ENCODE peak calls at places on chromosomes 7 and 10, in four cellular contexts. I is MM.1S, X is HCT116, S is PC-3. U is an unnamed sample. For H3K9me2, the result is how much of the 10 kb centered on the place peaks cover.

GRCh38 chr7:18866359-18867036 is 250.9 kb downstream of the TWIST1 start:
- DNase-seq in I (no peak), X (peak), S (peak), U (peak)

GRCh38 chr10:35822316-35822715 is 180.2 kb upstream of the FZD8 start:
- DNase-seq in I (no peak), X (no peak), S (peak), U (no peak)

GRCh38 chr7:46885167-46885566 is 696.7 kb downstream of the TNS3 start:
- DNase-seq in I (no peak), X (no peak), S (no peak), U (no peak)

GRCh38 chr7:142739927-142740492 is 9.3 kb upstream of the PRSS1 start:
- DNase-seq in I (peak), X (peak), S (peak), U (no peak)

GRCh38 chr7:99137418-99138180 is 6.3 kb downstream of the SMURF1 start:
- DNase-seq in I (no peak), X (no peak), S (no peak), U (no peak)

GRCh38 chr7:123846217-123846891 is 1.4 kb downstream of the HYAL4 start:
- DNase-seq in I (no peak), X (no peak), S (peak), U (peak)

GRCh38 chr10:124605001-124605370 is 139.2 kb downstream of the FAM53B start:
- DNase-seq in I (no peak), X (no peak), S (no peak), U (no peak)

GRCh38 chr10:963186-963585 is 25.0 kb upstream of the GTPBP4 start:
- DNase-seq in I (no peak), X (no peak), S (no peak), U (no peak)

GRCh38 chr7:32639122-32639521 is 143.8 kb downstream of the AVL9 start:
- DNase-seq in I (no peak), X (no peak), S (no peak), U (no peak)

GRCh38 chr7:35846816-35847412 is 46.1 kb downstream of the SEPTIN7 start:
- DNase-seq in I (no peak), X (no peak), S (no peak), U (no peak)

GRCh38 chr10:44575601-44576380 is 190.9 kb upstream of the CXCL12 start:
- DNase-seq in I (no peak), X (no peak), S (no peak), U (no peak)

GRCh38 chr10:70648427-70648826 is 23.9 kb upstream of the ADAMTS14 start:
- DNase-seq in I (no peak), X (peak), S (peak), U (no peak)

GRCh38 chr10:98134117-98134430 is 383 bp upstream of the R3HCC1L start:
- DNase-seq in I (no peak), X (no peak), S (peak), U (no peak)

GRCh38 chr7:99504281-99504602 is 220 bp upstream of the ZKSCAN5 start:
- DNase-seq in I (no peak), X (peak), S (peak), U (peak)

GRCh38 chr10:4240641-4241197 is 455.7 kb upstream of the KLF6 start:
- DNase-seq in I (no peak), X (no peak), S (no peak), U (no peak)

GRCh38 chr7:123649956-123650355 is 5.7 kb upstream of the LMOD2 start:
- DNase-seq in I (no peak), X (no peak), S (peak), U (no peak)

GRCh38 chr10:87818505-87819273 is 663 bp upstream of the ATAD1 start:
- DNase-seq in I (peak), X (no peak), S (peak), U (peak)

GRCh38 chr7:87797798-87798403 is 78.3 kb downstream of the SLC25A40 start:
- DNase-seq in I (peak), X (peak), S (peak), U (no peak)

GRCh38 chr10:30736685-30737232 is 107.2 kb upstream of the LYZL2 start:
- DNase-seq in I (no peak), X (peak), S (peak), U (peak)

GRCh38 chr7:6106140-6106904 is 75.1 kb downstream of the ANKRD61 start:
- DNase-seq in I (peak), X (peak), S (peak), U (peak)

GRCh38 chr10:35328404-35329037 is 7.8 kb upstream of the CCNY start:
- DNase-seq in I (no peak), X (no peak), S (peak), U (no peak)

DNA sequence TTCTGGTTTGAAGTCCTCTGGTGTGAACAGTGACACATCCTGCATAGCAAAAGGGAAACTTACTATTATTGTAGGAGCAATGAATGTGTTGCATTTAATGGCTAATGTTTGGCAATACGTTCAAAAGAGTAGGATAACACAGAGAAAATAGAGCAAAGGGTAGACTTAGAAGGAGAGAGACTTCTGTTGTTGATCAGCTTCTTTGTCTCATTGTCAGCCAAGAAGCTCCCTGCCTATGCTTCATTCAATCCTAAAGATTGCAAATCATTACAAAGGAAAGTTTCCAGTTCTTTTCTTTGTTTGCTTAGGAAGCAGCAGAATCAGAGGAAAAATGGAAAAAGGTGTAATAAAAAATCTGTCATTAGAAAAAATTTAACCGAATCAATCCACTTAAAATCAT is 7.9 kb upstream of the TSPAN13 start:
- DNase-seq in I (no peak), X (no peak), S (no peak), U (no peak)
- H3K27ac ChIP-seq in I (no peak), X (no peak), S (no peak), U (no peak)

GRCh38 chr7:131897790-131898165 is 341.4 kb upstream of the PODXL start:
- DNase-seq in I (no peak), X (no peak), S (no peak), U (no peak)
- H3K9me2 ChIP-seq in I (under half), X (under half), S (under half), U (under half)

GRCh38 chr10:103652599-103653281 is 159.2 kb downstream of the NEURL1 start:
- DNase-seq in I (no peak), X (no peak), S (no peak), U (no peak)
- H3K27ac ChIP-seq in I (no peak), X (no peak), S (no peak), U (no peak)

GRCh38 chr7:131897016-131897789 is 340.8 kb upstream of the PODXL start:
- DNase-seq in I (no peak), X (peak), S (peak), U (no peak)
- H3K9me2 ChIP-seq in I (under half), X (under half), S (under half), U (under half)

GRCh38 chr10:49569031-49569765 is 30.3 kb upstream of the ERCC6 start:
- DNase-seq in I (no peak), X (no peak), S (peak), U (peak)

GRCh38 chr10:49568235-49568634 is 29.3 kb upstream of the ERCC6 start:
- DNase-seq in I (no peak), X (no peak), S (peak), U (no peak)

GRCh38 chr10:49572594-49573114 is 33.7 kb upstream of the ERCC6 start:
- DNase-seq in I (no peak), X (no peak), S (no peak), U (no peak)

GRCh38 chr10:49567810-49568209 is 28.9 kb upstream of the ERCC6 start:
- DNase-seq in I (no peak), X (no peak), S (no peak), U (no peak)

DNA sequence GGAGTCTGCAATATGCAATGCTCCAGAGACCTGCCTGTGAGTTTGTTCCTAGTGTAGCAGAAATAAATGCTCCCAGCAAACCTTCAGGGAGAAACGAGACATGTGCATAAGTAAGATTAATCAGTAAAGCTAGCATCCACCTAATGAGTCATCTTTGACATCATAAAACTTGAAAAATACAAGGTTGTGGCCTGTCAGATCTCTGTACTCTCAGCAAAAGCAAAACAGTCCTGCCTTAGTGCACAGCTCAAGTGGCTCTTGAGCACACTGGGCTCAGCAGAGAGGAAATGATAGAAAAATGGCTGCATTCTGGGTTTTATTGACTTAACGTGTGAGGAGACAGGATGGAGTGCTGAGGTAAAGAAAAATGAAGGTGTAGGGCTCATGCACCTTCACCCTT is 32.5 kb upstream of the ERCC6 start:
- DNase-seq in I (no peak), X (no peak), S (peak), U (no peak)
- H3K27ac ChIP-seq in I (no peak), X (no peak), S (no peak), U (no peak)

DNA sequence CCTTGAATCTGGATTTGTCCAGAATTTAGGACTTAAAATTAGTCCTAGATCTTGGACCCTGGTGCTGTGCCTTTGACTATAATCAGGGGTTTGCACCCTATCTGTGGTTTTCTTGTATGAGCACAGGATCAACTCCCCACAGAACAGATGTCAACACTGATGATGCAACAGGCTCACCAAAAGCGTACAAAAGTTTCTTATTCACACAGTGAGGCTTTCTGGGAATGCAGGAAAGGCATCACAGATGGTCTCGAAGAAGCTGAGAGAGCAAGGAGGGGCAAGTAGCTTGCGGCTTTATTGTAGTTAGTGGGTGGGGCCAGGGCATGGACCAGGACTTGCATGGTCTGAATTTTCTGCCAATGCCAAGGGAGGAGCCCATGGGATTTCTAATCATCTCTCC is 46.2 kb downstream of the SEC61G start:
- DNase-seq in I (no peak), X (no peak), S (no peak), U (no peak)
- H3K9me2 ChIP-seq in I (under half), X (under half), S (under half), U (under half)

GRCh38 chr7:116425647-116426209 is 73.8 kb upstream of the CAV2 start:
- DNase-seq in I (no peak), X (no peak), S (no peak), U (no peak)
- H3K27ac ChIP-seq in I (no peak), X (peak), S (peak), U (peak)

GRCh38 chr7:9241826-9242225 is 808.4 kb downstream of the NXPH1 start:
- DNase-seq in I (peak), X (no peak), S (no peak), U (no peak)
- H3K9me2 ChIP-seq in I (under half), X (under half), S (under half), U (under half)

GRCh38 chr7:66554326-66554725 is 74.4 kb upstream of the KCTD7 start:
- DNase-seq in I (no peak), X (no peak), S (no peak), U (no peak)
- H3K27ac ChIP-seq in I (no peak), X (no peak), S (no peak), U (no peak)

U was measured in PC-9.